ENCODE peak calls at places on chromosomes 1 and 21, in four cellular contexts. Q is PC-3; S is stimulated activated naive CD8-positive, alpha-beta T cell treated with anti-CD3 and anti-CD28 coated beads, Interleukin-15, Interleukin-2, amounts not matched to agents 100 U/mL and 50 U/mL, for 24 hours; W is activated CD4-positive, alpha-beta T cell treated with anti-CD3 and anti-CD28 coated beads, Interleukin-2, amount 10 ng/mL, durations not matched to agents 7 days and 5 days. I is an unnamed sample.
A peak's percentile ranks its signal among the peaks of the same experiment; 100 is the strongest.

GRCh38 chr1:159867322-159868064 is 5.0 kb upstream of the VSIG8 start:
- DNase-seq in Q (no peak), S (no peak), W (no peak), I (no peak)

GRCh38 chr1:18385239-18385790 is 95.4 kb upstream of the KLHDC7A start:
- DNase-seq in S (peak; percentile 18), Q (no peak), W (no peak), I (no peak)

GRCh38 chr1:209607102-209607794 is 23.7 kb downstream of the CAMK1G start:
- DNase-seq in S (peak; percentile 48), W (no peak), Q (peak; percentile 80), I (peak; percentile 55)

GRCh38 chr1:173477286-173478098 is at the start of gene PRDX6:
- DNase-seq in W (no peak), Q (peak; percentile 78), S (no peak), I (peak; percentile 68)

GRCh38 chr21:34803792-34804440 is 135.1 kb downstream of the CLIC6 start:
- DNase-seq in S (no peak), W (no peak), Q (no peak), I (no peak)

GRCh38 chr1:205351984-205352713 is 4.6 kb downstream of the KLHDC8A start:
- DNase-seq in Q (peak; percentile 58), W (no peak), S (no peak), I (no peak)

GRCh38 chr1:167455786-167456446 is 62.4 kb downstream of the CD247 start:
- DNase-seq in S (peak; percentile 70), Q (peak; percentile 21), W (peak; percentile 49), I (no peak)

GRCh38 chr1:18775341-18775740 is 84.1 kb downstream of the TAS1R2 start:
- DNase-seq in W (no peak), S (no peak), Q (no peak), I (no peak)

GRCh38 chr1:45206808-45207624 is 611 bp upstream of the ZSWIM5 start:
- DNase-seq in Q (no peak), W (no peak), S (no peak), I (no peak)

GRCh38 chr1:119449964-119450363 is 35.0 kb downstream of the HSD3B2 start:
- DNase-seq in Q (peak; percentile 54), S (no peak), W (no peak), I (no peak)

GRCh38 chr1:102595106-102595505 is 513.2 kb downstream of the COL11A1 start:
- DNase-seq in S (no peak), W (no peak), Q (no peak), I (no peak)

GRCh38 chr1:221246628-221247027 is 367.4 kb downstream of the HLX start:
- DNase-seq in S (no peak), W (no peak), Q (no peak), I (no peak)

GRCh38 chr1:210246447-210246846 is 13.9 kb downstream of the SERTAD4 start:
- DNase-seq in Q (peak; percentile 64), S (no peak), W (no peak), I (no peak)

GRCh38 chr1:86811539-86811938 is 102.4 kb downstream of the SELENOF start:
- DNase-seq in Q (no peak), S (no peak), W (no peak), I (no peak)

GRCh38 chr1:83515566-83516169 is 483.3 kb downstream of the TTLL7 start:
- DNase-seq in W (peak; percentile 16), Q (no peak), S (no peak), I (no peak)

GRCh38 chr1:230772457-230773395 is 25.5 kb downstream of the CAPN9 start:
- DNase-seq in W (no peak), S (no peak), Q (peak; percentile 88), I (no peak)

GRCh38 chr1:147472953-147473734 is 68.2 kb upstream of the BCL9 start:
- DNase-seq in Q (peak; percentile 74), S (no peak), W (no peak), I (no peak)

GRCh38 chr21:42474043-42474831 is 21.8 kb downstream of the RSPH1 start:
- DNase-seq in W (no peak), S (no peak), Q (peak; percentile 92), I (peak; percentile 91)

GRCh38 chr1:5992814-5993552 is 758 bp upstream of the NPHP4 start:
- DNase-seq in Q (peak; percentile 24), W (peak; percentile 31), S (peak; percentile 37), I (peak; percentile 40)

GRCh38 chr1:184214128-184214527 is 162.6 kb downstream of the TSEN15 start:
- DNase-seq in S (no peak), Q (no peak), W (no peak), I (no peak)

GRCh38 chr1:36212782-36213181 is 11.5 kb upstream of the THRAP3 start:
- DNase-seq in W (no peak), S (no peak), Q (no peak), I (no peak)

GRCh38 chr1:7572654-7573152 is 198.4 kb upstream of the VAMP3 start:
- DNase-seq in Q (no peak), S (no peak), W (no peak), I (no peak)

GRCh38 chr1:15949453-15950245 is 26.3 kb downstream of the ZBTB17 start:
- DNase-seq in S (peak; percentile 93), W (peak; percentile 66), Q (no peak), I (peak; percentile 87)

GRCh38 chr1:208528577-208529240 is 284.5 kb upstream of the PLXNA2 start:
- DNase-seq in W (no peak), S (no peak), Q (no peak), I (no peak)

GRCh38 chr1:41486892-41487728 is 2.6 kb upstream of the EDN2 start:
- DNase-seq in W (no peak), Q (no peak), S (no peak), I (no peak)

GRCh38 chr1:235090406-235091069 is 38.1 kb downstream of the TOMM20 start:
- DNase-seq in W (no peak), Q (no peak), S (no peak), I (no peak)

GRCh38 chr1:118075116-118075515 is 109.9 kb downstream of the SPAG17 start:
- DNase-seq in Q (peak; percentile 12), S (no peak), W (no peak), I (no peak)

GRCh38 chr1:34631126-34631525 is 123.7 kb upstream of the GJB5 start:
- DNase-seq in S (no peak), Q (no peak), W (no peak), I (no peak)

GRCh38 chr21:41519806-41520559 is 12.0 kb upstream of the TMPRSS2 start:
- DNase-seq in Q (no peak), W (no peak), S (no peak), I (no peak)

GRCh38 chr1:244092293-244093264 is 41.5 kb downstream of the ZBTB18 start:
- DNase-seq in Q (peak; percentile 63), S (no peak), W (no peak), I (no peak)

GRCh38 chr1:4086085-4086850 is 186.2 kb upstream of the C1orf174 start:
- DNase-seq in W (no peak), Q (no peak), S (no peak), I (no peak)

GRCh38 chr1:54396280-54396903 is 9.8 kb downstream of the SSBP3 start:
- DNase-seq in Q (no peak), S (no peak), W (no peak), I (no peak)

GRCh38 chr1:224080082-224080774 is 33.7 kb upstream of the FBXO28 start:
- DNase-seq in Q (peak; percentile 97), W (no peak), S (no peak), I (peak; percentile 23)

GRCh38 chr1:224929335-224930237 is at the start of gene DNAH14:
- DNase-seq in W (no peak), Q (peak; percentile 94), S (peak; percentile 39), I (no peak)

GRCh38 chr21:36981977-36982700 is 15.7 kb upstream of the HLCS start:
- DNase-seq in Q (no peak), S (no peak), W (no peak), I (no peak)

GRCh38 chr1:160400284-160400645 is at the start of gene VANGL2:
- DNase-seq in S (peak; percentile 74), Q (no peak), W (peak; percentile 21), I (no peak)